ENCODE peak calls at places on chromosomes 1 and 21, in seven cellular contexts. B is activated naive CD4-positive, alpha-beta T cell; N is left lung; C is RWPE1; D is cerebellar cortex; I is K562; H is dermis microvascular lymphatic vessel endothelial cell. J is an unnamed sample.

GRCh38 chr1:64549464-64550239 is 79.7 kb downstream of the CACHD1 start:
- DNase-seq in C (no peak), H (no peak), D (no peak), N (no peak), B (no peak), I (no peak), J (no peak)

GRCh38 chr1:11981378-11982009 is 1.2 kb downstream of the MFN2 start:
- DNase-seq in B (no peak), N (no peak), D (no peak), I (no peak), H (no peak), C (peak), J (no peak)

GRCh38 chr1:68229927-68230812 is 2.2 kb downstream of the WLS start:
- DNase-seq in C (peak), N (no peak), H (peak), I (no peak), D (no peak), B (no peak), J (no peak)

GRCh38 chr1:63674238-63674864 is 81.1 kb downstream of the PGM1 start:
- DNase-seq in C (peak), H (peak), I (peak), B (no peak), D (peak), N (peak), J (peak)

GRCh38 chr1:203564024-203564423 is 62.6 kb upstream of the ATP2B4 start:
- DNase-seq in I (no peak), B (no peak), H (no peak), N (no peak), D (no peak), C (no peak), J (no peak)

GRCh38 chr1:208223136-208223535 is 21.0 kb downstream of the PLXNA2 start:
- DNase-seq in D (no peak), B (no peak), I (no peak), N (no peak), H (peak), C (no peak), J (no peak)

GRCh38 chr1:8598060-8598724 is 219.2 kb downstream of the RERE start:
- DNase-seq in B (no peak), D (peak), C (no peak), N (no peak), H (peak), I (no peak), J (no peak)

GRCh38 chr1:40868051-40868723 is 6.0 kb upstream of the CITED4 start:
- DNase-seq in B (no peak), N (no peak), D (no peak), C (peak), H (peak), I (peak), J (no peak)

GRCh38 chr1:168441745-168442144 is 102.1 kb downstream of the XCL2 start:
- DNase-seq in B (no peak), C (no peak), I (no peak), N (no peak), H (no peak), D (no peak), J (no peak)

GRCh38 chr1:88595355-88595754 is 88.7 kb upstream of the PKN2 start:
- DNase-seq in D (peak), C (peak), B (no peak), H (peak), N (no peak), I (peak), J (peak)

GRCh38 chr1:89692601-89693503 is 59.9 kb downstream of the LRRC8C start:
- DNase-seq in B (no peak), C (no peak), N (no peak), D (no peak), H (peak), I (peak), J (peak)

GRCh38 chr1:183195146-183195571 is 9.1 kb downstream of the LAMC2 start:
- DNase-seq in N (no peak), C (peak), B (no peak), H (peak), D (no peak), I (no peak), J (no peak)

GRCh38 chr1:16967095-16967567 is 13.3 kb downstream of the MFAP2 start:
- DNase-seq in H (peak), D (no peak), I (no peak), B (no peak), N (peak), C (no peak), J (no peak)

GRCh38 chr1:169874229-169874628 is 19.5 kb downstream of the SCYL3 start:
- DNase-seq in N (no peak), D (no peak), C (no peak), H (no peak), I (no peak), B (no peak), J (no peak)

GRCh38 chr1:12180903-12181302 is 14.1 kb downstream of the TNFRSF1B start:
- DNase-seq in C (no peak), I (no peak), H (no peak), B (no peak), N (no peak), D (no peak), J (no peak)

GRCh38 chr1:116036255-116036654 is 59.9 kb downstream of the SLC22A15 start:
- DNase-seq in B (no peak), N (no peak), I (no peak), H (no peak), C (no peak), D (no peak), J (no peak)

GRCh38 chr1:37641059-37641458 is 6.4 kb upstream of the RSPO1 start:
- DNase-seq in C (no peak), B (no peak), H (no peak), I (no peak), N (no peak), D (no peak), J (no peak)

GRCh38 chr1:84409888-84410287 is 11.6 kb downstream of the DNASE2B start:
- DNase-seq in C (no peak), D (no peak), B (no peak), H (no peak), N (no peak), I (no peak), J (no peak)

GRCh38 chr1:6052543-6053205 is 7.0 kb downstream of the KCNAB2 start:
- DNase-seq in N (no peak), C (peak), D (peak), B (no peak), H (peak), I (peak), J (peak)

GRCh38 chr1:26169669-26170471 is at the start of gene ZNF593:
- DNase-seq in I (peak), D (peak), H (peak), N (peak), B (peak), C (peak), J (no peak)

GRCh38 chr1:37096523-37096922 is 62.2 kb upstream of the GRIK3 start:
- DNase-seq in N (no peak), D (no peak), B (no peak), H (no peak), I (peak), C (no peak), J (no peak)

GRCh38 chr1:14140800-14141526 is 441.0 kb downstream of the PRDM2 start:
- DNase-seq in D (peak), B (no peak), H (no peak), N (peak), I (no peak), C (no peak), J (no peak)

GRCh38 chr1:153488731-153489130 is 28.3 kb upstream of the S100A7 start:
- DNase-seq in B (no peak), C (no peak), H (peak), N (no peak), D (no peak), I (no peak), J (no peak)

GRCh38 chr1:17016317-17016661 is 4.6 kb upstream of the ATP13A2 start:
- DNase-seq in H (peak), B (no peak), I (no peak), D (peak), C (peak), N (no peak), J (peak)

GRCh38 chr1:24100945-24101737 is 10.8 kb downstream of the MYOM3 start:
- DNase-seq in B (no peak), D (no peak), N (no peak), H (no peak), C (no peak), I (no peak), J (no peak)

GRCh38 chr1:11499825-11500331 is 20.9 kb downstream of the DISP3 start:
- DNase-seq in C (no peak), I (no peak), D (no peak), H (no peak), N (no peak), B (no peak), J (no peak)

GRCh38 chr1:8926707-8927694 is 18.7 kb upstream of the CA6 start:
- DNase-seq in B (no peak), N (no peak), D (no peak), I (no peak), C (no peak), H (no peak), J (no peak)

GRCh38 chr21:25834376-25834775 is 99.6 kb downstream of the GABPA start:
- DNase-seq in H (no peak), N (no peak), I (no peak), B (no peak), C (peak), D (no peak), J (no peak)

GRCh38 chr1:173050865-173051264 is at the start of gene TNFSF18:
- DNase-seq in C (no peak), H (peak), B (no peak), D (no peak), N (no peak), I (no peak), J (peak)

GRCh38 chr1:47963093-47963492 is 34.1 kb downstream of the TRABD2B start:
- DNase-seq in H (no peak), D (no peak), C (no peak), N (no peak), I (no peak), B (no peak), J (no peak)

GRCh38 chr1:26855636-26856035 is 7.3 kb upstream of the SFN start:
- DNase-seq in I (no peak), B (no peak), D (peak), H (no peak), C (no peak), N (no peak), J (no peak)

GRCh38 chr1:231161711-231162299 is at the start of gene TRIM67:
- DNase-seq in D (peak), C (no peak), H (no peak), N (no peak), I (peak), B (no peak), J (no peak)

J was measured in glomerular endothelial cell.